ENCODE peak calls at places on chromosomes 7 and 10, in seven cellular contexts. S, E, D, K, T, F and W are unnamed samples.

GRCh38 chr7:36215017-36215621 is 62.1 kb downstream of the EEPD1 start:
- DNase-seq in K (no peak), F (no peak), E (no peak), S (no peak), T (no peak), D (no peak), W (no peak)

GRCh38 chr10:71634531-71635164 is 84.9 kb downstream of the C10orf105 start:
- DNase-seq in S (no peak), T (peak), F (no peak), E (no peak), D (no peak), K (peak), W (no peak)

GRCh38 chr10:49254556-49255318 is 44.2 kb upstream of the C10orf71 start:
- DNase-seq in D (no peak), T (no peak), S (no peak), F (no peak), E (peak), K (no peak), W (no peak)

GRCh38 chr10:100646033-100646432 is 99.3 kb upstream of the PAX2 start:
- DNase-seq in E (no peak), S (no peak), F (no peak), K (no peak), T (no peak), D (no peak), W (no peak)

GRCh38 chr7:10798044-10798443 is 175.6 kb upstream of the PHF14 start:
- DNase-seq in S (no peak), T (no peak), K (no peak), D (no peak), F (no peak), E (no peak), W (no peak)

GRCh38 chr7:151700621-151701185 is 176.2 kb downstream of the PRKAG2 start:
- DNase-seq in K (no peak), F (no peak), T (no peak), D (no peak), E (no peak), S (peak), W (peak)

GRCh38 chr7:77442631-77443420 is 26.7 kb upstream of the GSAP start:
- DNase-seq in D (no peak), E (no peak), S (peak), T (no peak), K (no peak), F (no peak), W (peak)

GRCh38 chr7:99949645-99950228 is 20.3 kb upstream of the GJC3 start:
- DNase-seq in S (peak), E (no peak), D (peak), K (no peak), T (no peak), F (no peak), W (no peak)

GRCh38 chr7:931871-932650 is 22.4 kb downstream of the ADAP1 start:
- DNase-seq in S (no peak), F (no peak), E (no peak), D (no peak), K (no peak), T (peak), W (no peak)

GRCh38 chr7:87474533-87475358 is 734 bp downstream of the ABCB4 start:
- DNase-seq in E (no peak), D (peak), K (no peak), S (peak), F (no peak), T (peak), W (peak)

GRCh38 chr10:82463165-82463564 is 588.2 kb downstream of the NRG3 start:
- DNase-seq in D (no peak), T (no peak), F (no peak), K (no peak), E (no peak), S (no peak), W (no peak)

GRCh38 chr10:43683451-43684197 is 34.9 kb upstream of the ZNF32 start:
- DNase-seq in T (no peak), E (no peak), S (peak), D (no peak), F (no peak), K (no peak), W (no peak)

GRCh38 chr7:63044721-63045120 is 953.9 kb upstream of the ZNF722 start:
- DNase-seq in K (no peak), S (no peak), T (no peak), F (no peak), D (no peak), E (no peak), W (no peak)

GRCh38 chr7:114026486-114027089 is 107.8 kb upstream of the PPP1R3A start:
- DNase-seq in T (no peak), K (no peak), E (peak), D (peak), F (no peak), S (peak), W (peak)

GRCh38 chr7:142485617-142486226 is 227.9 kb upstream of the PRSS58 start:
- DNase-seq in T (no peak), K (no peak), E (no peak), S (no peak), D (peak), F (no peak), W (peak)

GRCh38 chr7:23653942-23654341 is 26.1 kb upstream of the FAM221A start:
- DNase-seq in K (no peak), T (no peak), D (no peak), F (no peak), E (no peak), S (no peak), W (no peak)

GRCh38 chr10:70169661-70170364 is 501 bp downstream of the SAR1A start:
- DNase-seq in D (no peak), F (no peak), T (no peak), S (no peak), E (no peak), K (peak), W (no peak)

GRCh38 chr7:100407285-100408180 is 21.0 kb downstream of the ZCWPW1 start:
- DNase-seq in K (no peak), E (peak), S (peak), F (no peak), T (no peak), D (peak), W (peak)

GRCh38 chr10:9762966-9763656 is 1254.6 kb upstream of the CELF2 start:
- DNase-seq in K (no peak), S (peak), E (no peak), F (no peak), T (no peak), D (no peak), W (peak)

GRCh38 chr7:159102681-159103381 is 41.8 kb downstream of the VIPR2 start:
- DNase-seq in S (no peak), T (peak), F (no peak), D (no peak), K (no peak), E (no peak), W (no peak)

GRCh38 chr7:128708235-128708634 is 30.9 kb upstream of the CALU start:
- DNase-seq in S (no peak), E (no peak), F (no peak), K (no peak), D (no peak), T (no peak), W (no peak)